ENCODE peak calls at places on chromosomes 12 and 14, in five cellular contexts. One of them, this sample, is unnamed.

GRCh38 chr12:101855364-101855884 is 22.0 kb upstream of the DRAM1 start:
- DNase-seq in PC-3: no peak
- DNase-seq in neural crest cell: no peak
- DNase-seq in D721Med: no peak
- DNase-seq in AG10803: peak
- DNase-seq in this sample: no peak

GRCh38 chr12:53591301-53592206 is 34.6 kb downstream of the ATF7 start:
- DNase-seq in neural crest cell: no peak
- DNase-seq in PC-3: no peak
- DNase-seq in AG10803: no peak
- DNase-seq in D721Med: no peak
- DNase-seq in this sample: no peak

GRCh38 chr12:1766110-1766509 is 54.3 kb upstream of the LRTM2 start:
- DNase-seq in D721Med: no peak
- DNase-seq in neural crest cell: no peak
- DNase-seq in PC-3: no peak
- DNase-seq in AG10803: no peak
- DNase-seq in this sample: no peak

GRCh38 chr12:124498870-124499753 is 68.3 kb downstream of the NCOR2 start:
- DNase-seq in AG10803: no peak
- DNase-seq in PC-3: no peak
- DNase-seq in neural crest cell: no peak
- DNase-seq in D721Med: no peak
- DNase-seq in this sample: no peak

GRCh38 chr12:28882444-28882843 is 266.6 kb upstream of the FAR2 start:
- DNase-seq in neural crest cell: no peak
- DNase-seq in AG10803: no peak
- DNase-seq in D721Med: no peak
- DNase-seq in PC-3: peak
- DNase-seq in this sample: peak

GRCh38 chr12:126019385-126019784 is 954.1 kb downstream of the AACS start:
- DNase-seq in D721Med: no peak
- DNase-seq in AG10803: no peak
- DNase-seq in PC-3: no peak
- DNase-seq in neural crest cell: no peak
- DNase-seq in this sample: no peak

GRCh38 chr14:78405071-78405856 is 235.1 kb downstream of the NRXN3 start:
- DNase-seq in PC-3: no peak
- DNase-seq in AG10803: no peak
- DNase-seq in neural crest cell: no peak
- DNase-seq in D721Med: no peak
- DNase-seq in this sample: no peak

GRCh38 chr14:76760331-76761197 is 704 bp upstream of the VASH1 start:
- DNase-seq in PC-3: no peak
- DNase-seq in D721Med: peak
- DNase-seq in neural crest cell: peak
- DNase-seq in AG10803: no peak
- DNase-seq in this sample: no peak

GRCh38 chr12:52175411-52176350 is 16.1 kb downstream of the KRT80 start:
- DNase-seq in PC-3: no peak
- DNase-seq in AG10803: no peak
- DNase-seq in neural crest cell: no peak
- DNase-seq in D721Med: no peak
- DNase-seq in this sample: peak

GRCh38 chr14:65210118-65210826 is 108.0 kb upstream of the MAX start:
- DNase-seq in PC-3: peak
- DNase-seq in AG10803: peak
- DNase-seq in D721Med: no peak
- DNase-seq in neural crest cell: no peak
- DNase-seq in this sample: no peak

GRCh38 chr12:112824166-112824565 is 32.6 kb downstream of the RPH3A start:
- DNase-seq in AG10803: no peak
- DNase-seq in D721Med: no peak
- DNase-seq in PC-3: no peak
- DNase-seq in neural crest cell: no peak
- DNase-seq in this sample: no peak

DNA sequence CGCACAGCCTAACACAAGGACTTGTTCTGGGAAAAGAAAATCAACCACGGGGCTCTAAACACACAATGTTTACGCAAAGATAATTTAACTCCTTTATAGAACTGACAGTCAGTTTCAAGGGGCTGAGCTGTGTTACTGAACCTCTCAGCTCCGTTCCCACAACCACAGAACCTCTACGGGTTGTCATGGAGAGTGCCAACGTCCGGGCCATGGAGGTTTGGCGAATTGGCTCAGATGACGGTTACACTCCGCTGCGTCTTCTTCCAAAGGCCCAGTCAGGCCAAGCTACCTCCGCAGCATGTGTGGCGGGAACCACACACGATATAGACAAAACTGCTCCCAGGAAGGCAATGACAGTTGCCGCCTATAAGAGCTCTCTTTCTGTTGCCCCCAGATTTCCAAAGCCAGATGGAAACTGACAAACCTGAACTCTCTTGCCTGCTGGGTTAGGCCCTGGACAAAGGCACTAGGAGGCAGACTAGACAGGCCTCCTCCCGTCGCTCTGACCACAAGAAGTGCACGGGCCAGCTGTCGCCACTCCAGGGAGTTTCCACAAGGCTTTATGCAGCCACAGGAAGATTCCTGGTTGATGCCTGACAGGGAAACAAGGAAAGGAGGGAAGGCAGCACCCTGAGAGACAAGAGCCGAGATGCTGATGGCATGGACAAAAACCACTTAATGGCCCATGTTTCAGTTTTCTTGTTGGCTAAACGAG is 30.3 kb downstream of the CCDC88C start:
- DNase-seq in AG10803: peak
- DNase-seq in PC-3: no peak
- DNase-seq in neural crest cell: no peak
- DNase-seq in D721Med: no peak
- DNase-seq in this sample: no peak
- TF ChIP-seq CTCF in AG10803: no peak
- TF ChIP-seq CTCF in PC-3: no peak
- TF ChIP-seq CTCF in neural crest cell: no peak
- TF ChIP-seq CTCF in D721Med: no peak
- TF ChIP-seq CTCF in this sample: no peak

GRCh38 chr12:131452444-131452860 is 258.4 kb upstream of the SFSWAP start:
- DNase-seq in AG10803: no peak
- DNase-seq in D721Med: no peak
- DNase-seq in neural crest cell: peak
- DNase-seq in PC-3: peak
- DNase-seq in this sample: peak
- TF ChIP-seq CTCF in AG10803: no peak
- TF ChIP-seq CTCF in D721Med: peak
- TF ChIP-seq CTCF in neural crest cell: peak
- TF ChIP-seq CTCF in PC-3: peak
- TF ChIP-seq CTCF in this sample: peak

DNA sequence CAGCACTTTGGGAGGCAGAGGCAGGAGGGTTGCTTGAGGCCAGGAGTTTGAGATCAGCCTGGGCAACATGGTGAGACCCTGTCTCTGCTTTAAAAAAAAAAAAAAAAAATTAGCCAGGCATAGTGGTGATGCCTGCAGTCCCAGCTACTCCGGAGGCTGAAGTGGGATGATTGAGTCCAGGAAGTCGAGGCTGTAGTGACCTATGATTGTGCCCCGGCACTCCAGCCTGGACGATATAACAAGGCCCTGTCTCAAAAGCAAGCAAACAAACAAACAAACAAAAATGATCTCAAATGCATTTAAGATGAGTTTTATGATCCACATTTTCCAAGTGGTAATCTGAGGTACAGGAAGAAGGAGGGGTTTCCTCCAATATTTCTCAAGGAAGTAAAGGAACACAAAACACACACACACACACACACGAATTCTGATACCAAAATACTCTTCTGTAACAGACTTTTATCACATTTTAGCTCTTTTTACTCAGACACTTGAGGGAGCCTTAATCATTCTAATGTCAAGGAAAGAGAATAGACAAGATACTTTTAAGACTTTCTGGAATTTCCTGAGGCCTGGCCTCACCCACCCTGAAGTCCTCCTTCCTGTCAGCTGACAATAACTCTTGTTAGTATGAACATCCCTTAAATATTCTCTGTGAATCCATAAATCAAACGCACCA is 44.4 kb upstream of the CERS5 start:
- DNase-seq in AG10803: peak
- DNase-seq in neural crest cell: no peak
- DNase-seq in D721Med: no peak
- DNase-seq in PC-3: peak
- DNase-seq in this sample: no peak
- TF ChIP-seq CTCF in AG10803: no peak
- TF ChIP-seq CTCF in neural crest cell: no peak
- TF ChIP-seq CTCF in D721Med: no peak
- TF ChIP-seq CTCF in PC-3: no peak
- TF ChIP-seq CTCF in this sample: no peak

GRCh38 chr14:104680806-104681688 is 8.4 kb upstream of the INF2 start:
- DNase-seq in AG10803: peak
- DNase-seq in PC-3: peak
- DNase-seq in D721Med: no peak
- DNase-seq in neural crest cell: no peak
- DNase-seq in this sample: peak
- TF ChIP-seq CTCF in AG10803: peak
- TF ChIP-seq CTCF in PC-3: peak
- TF ChIP-seq CTCF in D721Med: peak
- TF ChIP-seq CTCF in neural crest cell: peak
- TF ChIP-seq CTCF in this sample: peak

GRCh38 chr14:105167303-105168092 is 1.1 kb downstream of the JAG2 start:
- DNase-seq in D721Med: no peak
- DNase-seq in neural crest cell: no peak
- DNase-seq in PC-3: peak
- DNase-seq in AG10803: no peak
- DNase-seq in this sample: peak
- TF ChIP-seq CTCF in D721Med: peak
- TF ChIP-seq CTCF in neural crest cell: peak
- TF ChIP-seq CTCF in PC-3: no peak
- TF ChIP-seq CTCF in AG10803: no peak
- TF ChIP-seq CTCF in this sample: peak

GRCh38 chr12:25884920-25885234 is 73.6 kb upstream of the RASSF8 start:
- DNase-seq in AG10803: no peak
- DNase-seq in neural crest cell: no peak
- DNase-seq in D721Med: no peak
- DNase-seq in PC-3: no peak
- DNase-seq in this sample: no peak
- TF ChIP-seq CTCF in AG10803: no peak
- TF ChIP-seq CTCF in neural crest cell: no peak
- TF ChIP-seq CTCF in D721Med: no peak
- TF ChIP-seq CTCF in PC-3: no peak
- TF ChIP-seq CTCF in this sample: no peak

GRCh38 chr14:23483216-23483854 is 13.8 kb downstream of the NGDN start:
- DNase-seq in AG10803: no peak
- DNase-seq in PC-3: peak
- DNase-seq in D721Med: no peak
- DNase-seq in neural crest cell: peak
- DNase-seq in this sample: peak
- TF ChIP-seq CTCF in AG10803: peak
- TF ChIP-seq CTCF in PC-3: peak
- TF ChIP-seq CTCF in D721Med: peak
- TF ChIP-seq CTCF in neural crest cell: peak
- TF ChIP-seq CTCF in this sample: peak

GRCh38 chr12:110012659-110013058 is 13.4 kb downstream of the ANKRD13A start:
- DNase-seq in PC-3: no peak
- DNase-seq in D721Med: no peak
- DNase-seq in neural crest cell: no peak
- DNase-seq in AG10803: no peak
- DNase-seq in this sample: no peak

GRCh38 chr12:110010853-110011835 is 11.9 kb downstream of the ANKRD13A start:
- DNase-seq in D721Med: no peak
- DNase-seq in PC-3: no peak
- DNase-seq in AG10803: no peak
- DNase-seq in neural crest cell: no peak
- DNase-seq in this sample: no peak

GRCh38 chr12:110012137-110012536 is 12.9 kb downstream of the ANKRD13A start:
- DNase-seq in neural crest cell: no peak
- DNase-seq in AG10803: no peak
- DNase-seq in PC-3: no peak
- DNase-seq in D721Med: no peak
- DNase-seq in this sample: no peak

GRCh38 chr12:110020956-110021355 is 21.7 kb downstream of the ANKRD13A start:
- DNase-seq in neural crest cell: no peak
- DNase-seq in D721Med: no peak
- DNase-seq in AG10803: no peak
- DNase-seq in PC-3: no peak
- DNase-seq in this sample: no peak

GRCh38 chr12:110015132-110015531 is 15.9 kb downstream of the ANKRD13A start:
- DNase-seq in PC-3: no peak
- DNase-seq in AG10803: no peak
- DNase-seq in D721Med: no peak
- DNase-seq in neural crest cell: no peak
- DNase-seq in this sample: no peak
- TF ChIP-seq CTCF in PC-3: no peak
- TF ChIP-seq CTCF in AG10803: no peak
- TF ChIP-seq CTCF in D721Med: no peak
- TF ChIP-seq CTCF in neural crest cell: no peak
- TF ChIP-seq CTCF in this sample: no peak

This sample was measured in MCF 10A.